ENCODE peak calls at places on chromosomes 5 and 9, in ten cellular contexts. One of them, this sample, is unnamed.

GRCh38 chr5:172466062-172466461 is 11.7 kb upstream of the SH3PXD2B start:
- DNase-seq in A673: no peak
- DNase-seq in dorsolateral prefrontal cortex: no peak
- DNase-seq in M059J: no peak
- DNase-seq in T-helper 17 cell: no peak
- DNase-seq in Calu3: no peak
- DNase-seq in fibroblast of mammary gland: no peak
- DNase-seq in NCI-H2029 treated with DMSO at 0.1 percent for 48 hours: no peak
- DNase-seq in EL: no peak
- DNase-seq in A549: no peak
- DNase-seq in this sample: no peak

GRCh38 chr9:125990793-125991220 is 243.6 kb downstream of the PBX3 start:
- DNase-seq in dorsolateral prefrontal cortex: no peak
- DNase-seq in M059J: no peak
- DNase-seq in NCI-H2029 treated with DMSO at 0.1 percent for 48 hours: no peak
- DNase-seq in A673: no peak
- DNase-seq in EL: no peak
- DNase-seq in fibroblast of mammary gland: no peak
- DNase-seq in T-helper 17 cell: no peak
- DNase-seq in Calu3: no peak
- DNase-seq in A549: no peak
- DNase-seq in this sample: no peak

GRCh38 chr5:67773439-67773988 is 442.0 kb upstream of the PIK3R1 start:
- DNase-seq in M059J: peak; percentile 29
- DNase-seq in A549: no peak
- DNase-seq in EL: peak; percentile 7
- DNase-seq in dorsolateral prefrontal cortex: peak; percentile 10
- DNase-seq in NCI-H2029 treated with DMSO at 0.1 percent for 48 hours: no peak
- DNase-seq in Calu3: peak; percentile 75
- DNase-seq in T-helper 17 cell: no peak
- DNase-seq in fibroblast of mammary gland: peak; percentile 64
- DNase-seq in A673: peak; percentile 15
- DNase-seq in this sample: no peak

GRCh38 chr5:176601901-176602300 is 8.1 kb downstream of the GPRIN1 start:
- DNase-seq in T-helper 17 cell: no peak
- DNase-seq in fibroblast of mammary gland: no peak
- DNase-seq in A673: no peak
- DNase-seq in M059J: no peak
- DNase-seq in EL: no peak
- DNase-seq in dorsolateral prefrontal cortex: no peak
- DNase-seq in A549: no peak
- DNase-seq in Calu3: no peak
- DNase-seq in NCI-H2029 treated with DMSO at 0.1 percent for 48 hours: no peak
- DNase-seq in this sample: no peak

GRCh38 chr5:143106175-143106574 is 297.3 kb downstream of the NR3C1 start:
- DNase-seq in dorsolateral prefrontal cortex: no peak
- DNase-seq in M059J: peak; percentile 75
- DNase-seq in NCI-H2029 treated with DMSO at 0.1 percent for 48 hours: peak; percentile 40
- DNase-seq in A673: peak; percentile 60
- DNase-seq in A549: peak; percentile 40
- DNase-seq in T-helper 17 cell: no peak
- DNase-seq in fibroblast of mammary gland: peak; percentile 80
- DNase-seq in Calu3: peak; percentile 8
- DNase-seq in EL: peak; percentile 57
- DNase-seq in this sample: no peak

GRCh38 chr5:56699588-56699987 is 115.8 kb upstream of the MAP3K1 start:
- DNase-seq in fibroblast of mammary gland: no peak
- DNase-seq in EL: no peak
- DNase-seq in NCI-H2029 treated with DMSO at 0.1 percent for 48 hours: no peak
- DNase-seq in A549: no peak
- DNase-seq in T-helper 17 cell: no peak
- DNase-seq in dorsolateral prefrontal cortex: no peak
- DNase-seq in Calu3: no peak
- DNase-seq in M059J: no peak
- DNase-seq in A673: no peak
- DNase-seq in this sample: no peak

GRCh38 chr5:149264432-149265069 is 7.1 kb upstream of the AFAP1L1 start:
- DNase-seq in A673: no peak
- DNase-seq in M059J: peak; percentile 29
- DNase-seq in Calu3: peak; percentile 84
- DNase-seq in T-helper 17 cell: peak; percentile 44
- DNase-seq in A549: peak; percentile 23
- DNase-seq in NCI-H2029 treated with DMSO at 0.1 percent for 48 hours: peak; percentile 50
- DNase-seq in fibroblast of mammary gland: no peak
- DNase-seq in EL: no peak
- DNase-seq in dorsolateral prefrontal cortex: peak; percentile 66
- DNase-seq in this sample: no peak

GRCh38 chr5:35153375-35153932 is 76.8 kb downstream of the PRLR start:
- DNase-seq in M059J: no peak
- DNase-seq in dorsolateral prefrontal cortex: no peak
- DNase-seq in NCI-H2029 treated with DMSO at 0.1 percent for 48 hours: no peak
- DNase-seq in A549: no peak
- DNase-seq in EL: no peak
- DNase-seq in fibroblast of mammary gland: no peak
- DNase-seq in T-helper 17 cell: no peak
- DNase-seq in A673: no peak
- DNase-seq in Calu3: no peak
- DNase-seq in this sample: no peak

GRCh38 chr9:9598723-9599122 is 1014.1 kb downstream of the PTPRD start:
- DNase-seq in dorsolateral prefrontal cortex: no peak
- DNase-seq in EL: no peak
- DNase-seq in A549: no peak
- DNase-seq in M059J: no peak
- DNase-seq in fibroblast of mammary gland: no peak
- DNase-seq in NCI-H2029 treated with DMSO at 0.1 percent for 48 hours: no peak
- DNase-seq in T-helper 17 cell: no peak
- DNase-seq in A673: no peak
- DNase-seq in Calu3: no peak
- DNase-seq in this sample: no peak

GRCh38 chr9:134214766-134215394 is 50.5 kb upstream of the RNU6ATAC start:
- DNase-seq in T-helper 17 cell: no peak
- DNase-seq in EL: no peak
- DNase-seq in A549: no peak
- DNase-seq in fibroblast of mammary gland: no peak
- DNase-seq in A673: no peak
- DNase-seq in NCI-H2029 treated with DMSO at 0.1 percent for 48 hours: no peak
- DNase-seq in M059J: no peak
- DNase-seq in dorsolateral prefrontal cortex: no peak
- DNase-seq in Calu3: no peak
- DNase-seq in this sample: no peak

GRCh38 chr5:149657324-149657723 is 72.8 kb upstream of the PPARGC1B start:
- DNase-seq in NCI-H2029 treated with DMSO at 0.1 percent for 48 hours: no peak
- DNase-seq in EL: no peak
- DNase-seq in fibroblast of mammary gland: no peak
- DNase-seq in Calu3: no peak
- DNase-seq in dorsolateral prefrontal cortex: no peak
- DNase-seq in T-helper 17 cell: no peak
- DNase-seq in M059J: no peak
- DNase-seq in A673: no peak
- DNase-seq in A549: no peak
- DNase-seq in this sample: no peak

GRCh38 chr5:175810457-175810856 is 60.9 kb upstream of the CPLX2 start:
- DNase-seq in EL: no peak
- DNase-seq in NCI-H2029 treated with DMSO at 0.1 percent for 48 hours: no peak
- DNase-seq in A549: no peak
- DNase-seq in T-helper 17 cell: no peak
- DNase-seq in A673: no peak
- DNase-seq in Calu3: no peak
- DNase-seq in M059J: no peak
- DNase-seq in dorsolateral prefrontal cortex: no peak
- DNase-seq in fibroblast of mammary gland: no peak
- DNase-seq in this sample: no peak

GRCh38 chr5:42943931-42944631 is 96.0 kb downstream of the ANXA2R start:
- DNase-seq in fibroblast of mammary gland: no peak
- DNase-seq in dorsolateral prefrontal cortex: no peak
- DNase-seq in A549: no peak
- DNase-seq in Calu3: no peak
- DNase-seq in EL: peak; percentile 12
- DNase-seq in A673: no peak
- DNase-seq in T-helper 17 cell: no peak
- DNase-seq in M059J: no peak
- DNase-seq in NCI-H2029 treated with DMSO at 0.1 percent for 48 hours: no peak
- DNase-seq in this sample: no peak

GRCh38 chr9:123296174-123296573 is 27.8 kb upstream of the STRBP start:
- DNase-seq in EL: no peak
- DNase-seq in M059J: no peak
- DNase-seq in A549: no peak
- DNase-seq in NCI-H2029 treated with DMSO at 0.1 percent for 48 hours: no peak
- DNase-seq in A673: no peak
- DNase-seq in Calu3: no peak
- DNase-seq in T-helper 17 cell: no peak
- DNase-seq in fibroblast of mammary gland: no peak
- DNase-seq in dorsolateral prefrontal cortex: no peak
- DNase-seq in this sample: no peak

GRCh38 chr9:37034320-37034937 is 361 bp upstream of the PAX5 start:
- DNase-seq in NCI-H2029 treated with DMSO at 0.1 percent for 48 hours: no peak
- DNase-seq in Calu3: no peak
- DNase-seq in dorsolateral prefrontal cortex: no peak
- DNase-seq in fibroblast of mammary gland: no peak
- DNase-seq in A673: no peak
- DNase-seq in EL: peak; percentile 30
- DNase-seq in T-helper 17 cell: no peak
- DNase-seq in A549: no peak
- DNase-seq in M059J: peak; percentile 32
- DNase-seq in this sample: peak; percentile 4

This sample was measured in T1000.